ENCODE peak calls at places on chromosomes 12 and 14, in six cellular contexts. R, H, I, G, D and L are unnamed samples.

GRCh38 chr12:80168936-80169335 is 69.6 kb downstream of the OTOGL start:
- DNase-seq in I (no peak), D (no peak), R (no peak), H (no peak), G (no peak), L (no peak)

GRCh38 chr12:102484017-102484731 is 3.8 kb upstream of the IGF1 start:
- DNase-seq in R (peak), D (no peak), I (peak), G (peak), H (peak), L (peak)

GRCh38 chr12:122872815-122873361 is 23.0 kb downstream of the VPS37B start:
- DNase-seq in H (no peak), I (no peak), G (no peak), R (peak), D (no peak), L (no peak)

GRCh38 chr14:78863143-78863542 is 693.0 kb downstream of the NRXN3 start:
- DNase-seq in I (no peak), D (no peak), G (peak), R (no peak), H (no peak), L (peak)

GRCh38 chr12:86249856-86250255 is 6.3 kb downstream of the MGAT4C start:
- DNase-seq in G (peak), D (no peak), R (no peak), H (no peak), I (no peak), L (peak)

GRCh38 chr12:109421355-109422087 is 55.6 kb downstream of the KCTD10 start:
- DNase-seq in G (no peak), D (no peak), I (no peak), R (no peak), H (no peak), L (no peak)

GRCh38 chr14:71322660-71323250 is 415.5 kb downstream of the PCNX1 start:
- DNase-seq in R (peak), G (peak), H (peak), D (no peak), I (peak), L (peak)

GRCh38 chr12:68344126-68344525 is 12.0 kb upstream of the MDM1 start:
- DNase-seq in G (no peak), H (no peak), I (no peak), D (no peak), R (no peak), L (no peak)

GRCh38 chr14:92041203-92041602 is 1.3 kb upstream of the TRIP11 start:
- DNase-seq in D (no peak), H (peak), G (no peak), R (no peak), I (no peak), L (no peak)

GRCh38 chr12:103382736-103383346 is 112.9 kb downstream of the C12orf42 start:
- DNase-seq in D (no peak), I (no peak), G (no peak), H (no peak), R (no peak), L (no peak)

GRCh38 chr12:42338280-42338679 is 12.3 kb downstream of the PPHLN1 start:
- DNase-seq in D (no peak), G (no peak), R (no peak), I (no peak), H (no peak), L (no peak)

GRCh38 chr12:127150479-127150878 is 1116.5 kb upstream of the TMEM132C start:
- DNase-seq in H (no peak), D (no peak), R (no peak), I (no peak), G (peak), L (peak)

GRCh38 chr14:74937171-74937570 is 14.1 kb upstream of the RPS6KL1 start:
- DNase-seq in R (no peak), H (no peak), G (no peak), D (no peak), I (no peak), L (no peak)

GRCh38 chr12:27572486-27573255 is 48.7 kb downstream of the PPFIBP1 start:
- DNase-seq in H (no peak), I (no peak), D (no peak), G (peak), R (no peak), L (peak)

GRCh38 chr12:54239568-54239967 is 40.4 kb downstream of the CBX5 start:
- DNase-seq in H (no peak), G (peak), R (no peak), D (no peak), I (no peak), L (no peak)

GRCh38 chr12:12278899-12279298 is 12.1 kb upstream of the LRP6 start:
- DNase-seq in R (no peak), I (no peak), D (no peak), G (no peak), H (no peak), L (no peak)

GRCh38 chr12:95003921-95004272 is 400 bp upstream of the NDUFA12 start:
- DNase-seq in G (no peak), H (no peak), I (no peak), D (no peak), R (no peak), L (no peak)

GRCh38 chr12:47393403-47393790 is 312.4 kb downstream of the RPAP3 start:
- DNase-seq in I (no peak), D (no peak), G (no peak), R (no peak), H (no peak), L (no peak)

GRCh38 chr12:105461276-105461975 is 130.9 kb downstream of the C12orf75 start:
- DNase-seq in I (no peak), D (no peak), G (peak), R (no peak), H (no peak), L (peak)

GRCh38 chr12:91722072-91722471 is 423.6 kb downstream of the BTG1 start:
- DNase-seq in H (no peak), D (no peak), I (no peak), R (no peak), G (no peak), L (no peak)

GRCh38 chr12:27236498-27236897 is 7.6 kb upstream of the STK38L start:
- DNase-seq in D (no peak), R (no peak), G (peak), I (no peak), H (no peak), L (peak)

GRCh38 chr12:93683410-93683809 is 6.2 kb downstream of the CRADD start:
- DNase-seq in I (no peak), D (no peak), G (no peak), H (no peak), R (no peak), L (no peak)

GRCh38 chr14:103516426-103517171 is 6.0 kb downstream of the CKB start:
- DNase-seq in D (no peak), I (no peak), R (no peak), G (no peak), H (no peak), L (no peak)

GRCh38 chr12:52139579-52140062 is 52.2 kb downstream of the KRT80 start:
- DNase-seq in H (no peak), G (no peak), I (peak), D (no peak), R (peak), L (no peak)

GRCh38 chr14:85233756-85234545 is 296.0 kb upstream of the FLRT2 start:
- DNase-seq in I (no peak), H (no peak), G (peak), R (no peak), D (no peak), L (peak)

GRCh38 chr12:57726884-57727757 is 11.4 kb downstream of the AGAP2 start:
- DNase-seq in R (no peak), G (no peak), D (no peak), I (no peak), H (no peak), L (no peak)

GRCh38 chr14:96083667-96084320 is 44.6 kb downstream of the C14orf132 start:
- DNase-seq in G (no peak), R (peak), H (no peak), I (no peak), D (no peak), L (no peak)

GRCh38 chr14:103718572-103718971 is 3.0 kb downstream of the ZFYVE21 start:
- DNase-seq in I (no peak), D (no peak), G (no peak), R (no peak), H (no peak), L (no peak)

GRCh38 chr12:99746538-99746937 is 99.0 kb downstream of the GARIN6 start:
- DNase-seq in H (no peak), I (no peak), D (no peak), G (no peak), R (no peak), L (no peak)

GRCh38 chr12:70852416-70853150 is 68.0 kb downstream of the PTPRR start:
- DNase-seq in G (no peak), R (no peak), I (no peak), D (no peak), H (no peak), L (no peak)

GRCh38 chr14:72901361-72901760 is 7.5 kb upstream of the DPF3 start:
- DNase-seq in I (no peak), G (peak), D (no peak), H (no peak), R (no peak), L (no peak)

GRCh38 chr12:22415342-22416309 is 81.1 kb upstream of the ST8SIA1 start:
- DNase-seq in I (no peak), G (no peak), R (no peak), H (peak), D (no peak), L (peak)

GRCh38 chr12:21552983-21553673 is 27.0 kb downstream of the SPX start:
- DNase-seq in G (peak), R (no peak), H (no peak), I (no peak), D (no peak), L (no peak)

GRCh38 chr12:102167821-102168605 is 29.6 kb downstream of the PMCH start:
- DNase-seq in R (no peak), G (peak), D (no peak), I (no peak), H (no peak), L (peak)

GRCh38 chr14:102731871-102732800 is 45.1 kb upstream of the TRAF3 start:
- DNase-seq in I (no peak), H (no peak), G (peak), D (no peak), R (no peak), L (no peak)